ENCODE peak calls at places on chromosomes 5 and 9, in eight cellular contexts. M, A, C, X, Q, U, V and I are unnamed samples.

GRCh38 chr9:110746211-110746930 is 77.8 kb downstream of the MUSK start:
- DNase-seq in C (no peak), X (no peak), M (no peak), Q (no peak), U (no peak), V (no peak), A (no peak), I (peak; percentile 47)

GRCh38 chr5:93674138-93674537 is 67.3 kb downstream of the POU5F2 start:
- DNase-seq in V (no peak), X (no peak), A (no peak), M (no peak), Q (no peak), U (no peak), C (no peak), I (no peak)

GRCh38 chr9:131060902-131061630 is 35.3 kb upstream of the AIF1L start:
- DNase-seq in X (no peak), V (no peak), C (no peak), M (no peak), U (no peak), Q (no peak), A (no peak), I (no peak)

GRCh38 chr5:53917095-53917494 is 356.7 kb downstream of the NDUFS4 start:
- DNase-seq in X (peak; percentile 59), V (no peak), U (no peak), Q (peak; percentile 68), M (peak; percentile 28), A (no peak), C (no peak), I (peak; percentile 49)

GRCh38 chr9:36063804-36064447 is 27.2 kb downstream of the RECK start:
- DNase-seq in C (no peak), A (no peak), Q (peak; percentile 68), V (no peak), X (peak; percentile 52), M (peak; percentile 39), U (no peak), I (peak; percentile 30)

GRCh38 chr5:73388371-73388684 is 60.2 kb downstream of the FOXD1 start:
- DNase-seq in V (no peak), C (no peak), M (no peak), U (no peak), A (no peak), X (peak; percentile 75), Q (peak; percentile 83), I (no peak)

GRCh38 chr5:98454904-98455303 is 318.6 kb upstream of the RGMB start:
- DNase-seq in X (peak; percentile 93), V (no peak), U (no peak), C (no peak), M (peak; percentile 85), Q (peak; percentile 94), A (no peak), I (peak; percentile 97)

GRCh38 chr5:102651466-102651865 is 103.6 kb upstream of the PAM start:
- DNase-seq in A (no peak), X (peak; percentile 16), Q (peak; percentile 22), V (no peak), C (no peak), M (no peak), U (no peak), I (no peak)

GRCh38 chr5:68419637-68420452 is 204.3 kb downstream of the PIK3R1 start:
- DNase-seq in A (no peak), U (no peak), C (no peak), Q (no peak), M (peak; percentile 45), V (no peak), X (no peak), I (no peak)

GRCh38 chr9:72579880-72580570 is 58.6 kb downstream of the TMC1 start:
- DNase-seq in M (no peak), V (no peak), C (no peak), X (peak; percentile 60), Q (peak; percentile 70), A (no peak), U (no peak), I (peak; percentile 87)

GRCh38 chr5:119275873-119276214 is 80.0 kb upstream of the TNFAIP8 start:
- DNase-seq in X (no peak), M (no peak), V (no peak), U (no peak), A (no peak), Q (no peak), C (no peak), I (no peak)

GRCh38 chr9:115650768-115651167 is 502.8 kb upstream of the PAPPA start:
- DNase-seq in A (no peak), U (no peak), X (peak; percentile 98), C (no peak), M (peak; percentile 76), Q (peak; percentile 98), V (no peak), I (no peak)

GRCh38 chr9:89718176-89718575 is 113.4 kb downstream of the GADD45G start:
- DNase-seq in Q (no peak), A (no peak), C (no peak), X (no peak), V (no peak), U (no peak), M (no peak), I (no peak)
- H3K27me3 ChIP-seq in Q (no peaks in the 10 kb centered on the region), A (no peaks in the 10 kb centered on the region), C (no peaks in the 10 kb centered on the region), X (peaks cover 6% of the 10 kb centered on the region), V (no peaks in the 10 kb centered on the region), U (no peaks in the 10 kb centered on the region), M (no peaks in the 10 kb centered on the region), I (no peaks in the 10 kb centered on the region)

DNA sequence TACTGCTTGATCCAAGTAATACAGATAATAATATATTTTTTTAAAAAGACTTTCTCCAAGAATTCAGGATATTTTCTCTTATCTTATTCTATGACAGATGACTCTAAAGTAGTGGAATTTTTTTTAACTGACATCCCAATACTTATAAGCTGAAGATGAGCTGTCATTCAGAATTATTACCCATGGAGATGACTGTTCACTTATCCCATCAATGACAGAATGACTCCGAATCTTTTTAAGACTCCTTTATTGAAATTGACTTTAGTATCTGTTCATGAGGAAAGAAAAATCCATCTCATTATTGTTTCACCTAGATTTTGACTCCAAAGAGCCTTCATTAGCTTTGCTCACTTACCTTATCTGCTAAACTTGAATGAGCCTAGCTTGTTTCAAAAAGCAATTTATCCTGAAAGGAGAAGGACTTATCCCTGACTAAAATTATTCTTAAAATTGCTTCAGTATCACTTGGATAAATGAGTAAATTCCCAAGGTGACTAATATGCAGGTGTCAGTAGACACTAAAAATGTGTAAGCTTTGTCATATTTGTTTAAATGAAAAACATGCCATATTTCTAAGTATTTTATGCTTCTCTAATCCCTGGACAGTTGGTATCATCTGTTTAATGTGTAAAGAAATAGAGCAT is 146.9 kb downstream of the PLCXD3 start:
- DNase-seq in A (no peak), X (no peak), U (no peak), M (no peak), C (no peak), Q (no peak), V (no peak), I (no peak)
- TF ChIP-seq CTCF in A (no peak), X (no peak), U (no peak), M (no peak), C (no peak), Q (no peak), V (no peak), I (no peak)

GRCh38 chr5:139788294-139788875 is 7.2 kb upstream of the PSD2 start:
- DNase-seq in X (no peak), Q (no peak), U (no peak), V (no peak), A (no peak), C (no peak), M (no peak), I (no peak)
- H3K27me3 ChIP-seq in X (peaks cover 12% of the 10 kb centered on the region), Q (peaks cover 2% of the 10 kb centered on the region), U (no peaks in the 10 kb centered on the region), V (peaks cover 44% of the 10 kb centered on the region), A (no peaks in the 10 kb centered on the region), C (no peaks in the 10 kb centered on the region), M (peaks cover 7% of the 10 kb centered on the region), I (peaks cover under 1% of the 10 kb centered on the region)

GRCh38 chr9:2257530-2257929 is 242.4 kb downstream of the SMARCA2 start:
- DNase-seq in A (no peak), M (no peak), Q (no peak), C (no peak), V (no peak), U (no peak), X (no peak), I (no peak)

GRCh38 chr9:2260401-2261306 is 245.5 kb downstream of the SMARCA2 start:
- DNase-seq in A (no peak), C (no peak), M (peak; percentile 27), Q (peak; percentile 67), U (no peak), V (no peak), X (peak; percentile 54), I (peak; percentile 89)

GRCh38 chr9:2253814-2254550 is 238.8 kb downstream of the SMARCA2 start:
- DNase-seq in U (no peak), Q (no peak), A (no peak), C (no peak), M (no peak), X (no peak), V (no peak), I (no peak)

GRCh38 chr9:2255128-2255527 is 240.0 kb downstream of the SMARCA2 start:
- DNase-seq in V (no peak), X (no peak), Q (no peak), U (no peak), C (no peak), M (no peak), A (no peak), I (no peak)
- TF ChIP-seq CTCF in V (no peak), X (no peak), Q (no peak), U (no peak), C (no peak), M (no peak), A (no peak), I (no peak)